ENCODE peak calls at places on chromosomes 7 and 10, in seven cellular contexts. O, X, B, U, E, L and S are unnamed samples. For H3K4me1, the result is how much of the 10 kb centered on the place peaks cover.

GRCh38 chr7:130374507-130374906 is 5.8 kb upstream of the CPA1 start:
- DNase-seq in O (no peak), X (no peak), B (no peak), U (no peak), E (no peak), L (no peak), S (no peak)

GRCh38 chr7:99014113-99014985 is 129.6 kb downstream of the SMURF1 start:
- DNase-seq in O (no peak), X (no peak), B (no peak), U (no peak), E (no peak), L (peak), S (peak)

GRCh38 chr10:88077977-88078376 is 214.6 kb downstream of the PTEN start:
- DNase-seq in O (no peak), X (no peak), B (no peak), U (no peak), E (no peak), L (no peak), S (no peak)

GRCh38 chr7:144907577-144907976 is 71.7 kb upstream of the TPK1 start:
- DNase-seq in O (no peak), X (peak), B (no peak), U (no peak), E (no peak), L (no peak), S (no peak)

GRCh38 chr7:150988230-150989226 is 2.3 kb upstream of the NOS3 start:
- DNase-seq in O (peak), X (no peak), B (no peak), U (peak), E (peak), L (no peak), S (no peak)

GRCh38 chr7:101237206-101238067 is at the start of gene CLDN15:
- DNase-seq in O (peak), X (no peak), B (peak), U (no peak), E (peak), L (peak), S (no peak)

GRCh38 chr10:43940898-43941777 is 292.5 kb upstream of the ZNF32 start:
- DNase-seq in O (no peak), X (no peak), B (peak), U (no peak), E (no peak), L (no peak), S (no peak)

GRCh38 chr7:41921453-41921912 is 218.6 kb upstream of the INHBA start:
- DNase-seq in O (no peak), X (no peak), B (peak), U (no peak), E (no peak), L (peak), S (no peak)

GRCh38 chr10:102782698-102783540 is 39.2 kb downstream of the WBP1L start:
- DNase-seq in O (no peak), X (no peak), B (peak), U (no peak), E (peak), L (peak), S (peak)

GRCh38 chr10:21764790-21765189 is 230.8 kb downstream of the MLLT10 start:
- DNase-seq in O (no peak), X (no peak), B (no peak), U (no peak), E (no peak), L (no peak), S (no peak)

GRCh38 chr10:46091080-46091833 is 45.2 kb upstream of the MSMB start:
- DNase-seq in O (no peak), X (no peak), B (peak), U (no peak), E (no peak), L (peak), S (no peak)

GRCh38 chr10:114874827-114875541 is 53.4 kb downstream of the FHIP2A start:
- DNase-seq in O (peak), X (no peak), B (no peak), U (peak), E (no peak), L (no peak), S (no peak)

GRCh38 chr7:134669845-134670373 is 23.3 kb downstream of the BPGM start:
- DNase-seq in O (peak), X (peak), B (no peak), U (peak), E (peak), L (no peak), S (peak)

GRCh38 chr10:12842310-12842709 is 159.2 kb downstream of the CCDC3 start:
- DNase-seq in O (no peak), X (no peak), B (no peak), U (no peak), E (no peak), L (peak), S (no peak)

GRCh38 chr10:126384269-126384873 is 3.9 kb downstream of the ADAM12 start:
- DNase-seq in O (no peak), X (no peak), B (no peak), U (no peak), E (no peak), L (no peak), S (no peak)

GRCh38 chr7:27434729-27435400 is 192.3 kb downstream of the EVX1 start:
- DNase-seq in O (no peak), X (no peak), B (peak), U (no peak), E (no peak), L (no peak), S (no peak)

GRCh38 chr7:131544449-131545425 is 11.7 kb downstream of the PODXL start:
- DNase-seq in O (peak), X (no peak), B (no peak), U (peak), E (no peak), L (no peak), S (no peak)

GRCh38 chr7:11706666-11707605 is 125.1 kb downstream of the THSD7A start:
- DNase-seq in O (no peak), X (no peak), B (no peak), U (no peak), E (peak), L (no peak), S (peak)

GRCh38 chr7:20514364-20514763 is 101.1 kb upstream of the ABCB5 start:
- DNase-seq in O (peak), X (peak), B (no peak), U (peak), E (no peak), L (no peak), S (peak)

GRCh38 chr10:986137-986825 is 2.0 kb upstream of the GTPBP4 start:
- DNase-seq in O (no peak), X (no peak), B (no peak), U (peak), E (no peak), L (no peak), S (peak)

GRCh38 chr10:97173036-97173435 is 12.7 kb downstream of the SLIT1 start:
- DNase-seq in O (no peak), X (no peak), B (no peak), U (no peak), E (no peak), L (no peak), S (no peak)

GRCh38 chr7:105003875-105004510 is 10.0 kb upstream of the KMT2E start:
- DNase-seq in O (no peak), X (no peak), B (no peak), U (no peak), E (no peak), L (no peak), S (no peak)

GRCh38 chr10:11719496-11719895 is 22.7 kb upstream of the ECHDC3 start:
- DNase-seq in O (no peak), X (no peak), B (no peak), U (no peak), E (no peak), L (no peak), S (no peak)

GRCh38 chr7:88037050-88037449 is 103.0 kb downstream of the ADAM22 start:
- DNase-seq in O (peak), X (no peak), B (no peak), U (no peak), E (no peak), L (no peak), S (no peak)

GRCh38 chr7:70634610-70635068 is 497.3 kb upstream of the GALNT17 start:
- DNase-seq in O (no peak), X (no peak), B (no peak), U (peak), E (no peak), L (no peak), S (no peak)

GRCh38 chr10:129123428-129123827 is 343.6 kb upstream of the MGMT start:
- DNase-seq in O (no peak), X (no peak), B (no peak), U (no peak), E (no peak), L (no peak), S (no peak)

GRCh38 chr10:110361800-110362456 is 57.2 kb upstream of the SMNDC1 start:
- DNase-seq in O (no peak), X (no peak), B (no peak), U (no peak), E (no peak), L (no peak), S (no peak)

GRCh38 chr7:128266891-128267839 is 26.1 kb downstream of the LEP start:
- DNase-seq in O (peak), X (no peak), B (no peak), U (peak), E (peak), L (no peak), S (peak)

GRCh38 chr7:102841290-102841689 is 71.5 kb upstream of the LRRC17 start:
- DNase-seq in O (no peak), X (peak), B (no peak), U (no peak), E (no peak), L (no peak), S (no peak)

GRCh38 chr10:86661161-86662025 is 6.9 kb upstream of the LDB3 start:
- DNase-seq in O (peak), X (no peak), B (no peak), U (no peak), E (no peak), L (no peak), S (peak)

GRCh38 chr10:86663576-86664369 is 4.5 kb upstream of the LDB3 start:
- DNase-seq in O (no peak), X (no peak), B (no peak), U (no peak), E (no peak), L (no peak), S (no peak)

GRCh38 chr10:86663046-86663345 is 5.3 kb upstream of the LDB3 start:
- DNase-seq in O (no peak), X (no peak), B (no peak), U (no peak), E (no peak), L (no peak), S (no peak)

GRCh38 chr10:86664370-86665217 is 3.7 kb upstream of the LDB3 start:
- DNase-seq in O (peak), X (no peak), B (no peak), U (no peak), E (no peak), L (no peak), S (no peak)

DNA sequence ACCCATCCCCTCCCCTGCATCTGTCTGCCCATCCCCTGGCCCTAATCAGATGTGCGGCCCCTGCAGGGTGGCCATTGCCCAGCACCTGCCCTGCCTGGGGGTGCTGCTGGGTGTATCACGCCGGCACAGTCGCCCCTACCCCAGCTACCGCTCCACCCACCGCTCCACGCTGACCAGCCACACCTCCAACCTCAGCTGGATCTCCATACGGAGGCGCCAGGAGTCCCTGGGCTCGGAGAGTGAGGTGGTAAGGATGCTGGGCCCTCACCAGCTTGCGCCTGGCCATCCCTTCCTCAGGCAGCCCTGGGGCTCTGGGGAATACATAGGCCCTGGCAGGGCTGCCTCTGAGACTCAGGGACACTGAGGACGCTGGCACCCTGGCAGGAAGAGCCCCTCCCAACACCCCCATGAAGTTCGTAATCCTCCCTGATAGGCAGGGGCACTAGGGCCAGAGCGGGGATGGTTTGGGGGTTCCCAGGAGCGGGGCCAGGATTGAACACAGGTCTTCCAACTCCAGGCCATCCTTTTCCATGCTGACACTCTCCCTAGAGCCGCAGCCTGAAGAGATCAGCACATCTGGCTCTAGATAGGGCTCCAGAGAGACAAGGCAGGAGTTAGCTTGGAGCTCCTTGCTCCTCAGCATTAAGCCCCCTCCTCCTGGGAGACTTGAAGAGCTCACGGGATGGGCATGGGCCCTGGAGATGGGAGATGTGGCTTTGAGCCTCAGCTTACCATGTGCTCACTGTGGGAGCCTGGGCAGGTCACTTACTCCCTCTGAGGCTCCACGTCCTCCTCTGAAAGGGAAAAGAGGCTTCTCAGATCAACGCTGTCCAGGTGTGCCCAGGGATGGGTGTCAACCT is 5.9 kb upstream of the LDB3 start:
- DNase-seq in O (no peak), X (no peak), B (no peak), U (no peak), E (no peak), L (no peak), S (no peak)
- H3K4me1 ChIP-seq in O (under half), X (under half), B (under half), U (under half), E (under half), L (under half), S (under half)

GRCh38 chr7:157559596-157560257 is 222.9 kb downstream of the DNAJB6 start:
- DNase-seq in O (no peak), X (no peak), B (no peak), U (no peak), E (no peak), L (peak), S (no peak)

GRCh38 chr7:157558061-157558460 is 221.3 kb downstream of the DNAJB6 start:
- DNase-seq in O (no peak), X (no peak), B (no peak), U (no peak), E (no peak), L (peak), S (no peak)

GRCh38 chr7:157560258-157560654 is 223.5 kb downstream of the DNAJB6 start:
- DNase-seq in O (no peak), X (no peak), B (no peak), U (no peak), E (no peak), L (peak), S (no peak)

GRCh38 chr7:157558516-157558874 is 221.7 kb downstream of the DNAJB6 start:
- DNase-seq in O (no peak), X (no peak), B (no peak), U (no peak), E (no peak), L (peak), S (no peak)

DNA sequence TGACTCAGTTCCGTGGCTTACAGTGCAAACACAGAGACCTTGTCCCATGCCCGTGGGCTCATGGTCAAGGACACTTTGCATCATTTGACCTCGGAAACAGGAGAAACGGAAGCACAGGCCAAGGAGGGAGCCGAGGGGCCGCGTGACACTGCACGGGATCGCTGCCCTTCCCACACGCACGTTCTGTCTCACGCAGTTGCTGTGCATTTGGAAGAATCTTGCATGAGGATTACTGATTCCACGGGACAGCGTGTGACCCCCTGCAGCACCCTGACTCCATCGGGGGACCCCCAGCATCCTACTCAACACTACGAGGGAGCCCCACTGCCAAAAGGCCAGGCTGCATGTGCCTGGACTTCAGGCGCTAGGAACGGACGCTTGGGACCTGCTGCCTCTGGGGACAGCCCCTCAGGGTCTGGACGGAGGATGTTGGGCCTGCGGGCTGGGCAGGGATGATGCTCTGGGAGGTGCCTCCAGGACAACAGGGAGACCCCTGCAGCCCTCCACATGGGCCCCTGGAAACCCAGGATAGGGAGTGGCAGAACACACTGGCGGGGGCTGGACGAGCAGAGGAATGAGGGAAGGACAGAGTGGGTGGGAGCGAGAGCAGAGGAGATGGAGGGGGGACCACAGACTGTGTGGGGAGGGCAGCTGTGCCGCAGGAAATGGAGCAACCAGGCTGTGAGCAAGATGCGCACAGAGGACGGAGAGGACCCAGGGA is 222.2 kb downstream of the DNAJB6 start:
- DNase-seq in O (no peak), X (no peak), B (no peak), U (no peak), E (no peak), L (peak), S (no peak)
- TF ChIP-seq EP300 in O (no peak), X (no peak), B (no peak), U (no peak), E (no peak), L (no peak), S (no peak)

GRCh38 chr10:95840121-95840520 is 67.7 kb upstream of the CC2D2B start:
- DNase-seq in O (no peak), X (no peak), B (no peak), U (no peak), E (no peak), L (no peak), S (no peak)

GRCh38 chr10:95837368-95837776 is 70.4 kb upstream of the CC2D2B start:
- DNase-seq in O (no peak), X (no peak), B (no peak), U (no peak), E (no peak), L (no peak), S (no peak)

GRCh38 chr10:95837783-95838182 is 70.0 kb upstream of the CC2D2B start:
- DNase-seq in O (no peak), X (peak), B (no peak), U (no peak), E (no peak), L (no peak), S (no peak)

GRCh38 chr10:95841711-95842498 is 65.9 kb upstream of the CC2D2B start:
- DNase-seq in O (peak), X (no peak), B (no peak), U (peak), E (peak), L (no peak), S (peak)

DNA sequence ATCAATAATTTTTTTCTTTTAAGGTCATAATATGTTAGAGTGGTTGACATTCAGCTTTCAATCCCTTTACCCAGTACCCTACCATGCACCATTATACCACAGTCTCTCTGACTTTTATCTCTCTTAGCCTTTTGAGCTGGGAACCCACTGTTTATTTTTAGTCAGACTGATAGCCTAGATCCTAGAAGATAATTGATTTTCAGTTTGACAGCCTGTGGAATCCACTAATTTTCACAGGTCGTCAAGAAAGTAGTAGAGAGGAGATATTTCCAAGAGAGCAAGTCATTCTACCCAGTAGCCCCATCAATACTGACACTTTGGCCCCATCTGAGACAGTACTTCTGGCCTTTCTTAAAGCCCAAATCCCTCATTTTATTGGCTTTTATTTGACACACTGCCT is 67.1 kb upstream of the CC2D2B start:
- DNase-seq in O (no peak), X (no peak), B (no peak), U (no peak), E (no peak), L (no peak), S (no peak)
- TF ChIP-seq POLR2AphosphoS5 in O (no peak), X (no peak), B (no peak), U (no peak), E (no peak), L (no peak), S (no peak)

GRCh38 chr10:14579405-14579804 is 195.3 kb downstream of the FAM107B start:
- DNase-seq in O (no peak), X (no peak), B (no peak), U (no peak), E (no peak), L (no peak), S (no peak)
- H3K4me1 ChIP-seq in O (under half), X (under half), B (under half), U (under half), E (under half), L (under half), S (half or more)

DNA sequence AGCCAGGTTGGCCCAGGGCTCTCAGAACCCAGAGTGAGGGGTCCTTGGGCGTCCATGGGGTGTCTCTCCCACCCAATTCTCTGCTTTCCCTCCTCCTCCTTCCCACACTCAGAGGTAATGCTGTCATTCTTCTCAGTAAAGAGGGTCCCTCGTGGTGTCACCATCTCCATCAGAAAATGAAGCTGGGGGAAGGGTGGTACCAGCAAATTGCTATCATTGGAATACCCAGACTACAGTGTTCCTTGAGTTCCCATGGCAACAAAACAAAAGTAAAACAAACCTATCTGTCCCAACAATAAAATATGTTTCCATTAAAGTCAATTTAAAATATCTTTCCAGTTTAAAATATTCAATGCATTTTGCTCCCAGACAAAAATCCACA is 181.9 kb downstream of the ARID5B start:
- DNase-seq in O (no peak), X (no peak), B (no peak), U (peak), E (no peak), L (no peak), S (no peak)
- TF ChIP-seq EP300 in O (no peak), X (no peak), B (no peak), U (no peak), E (no peak), L (no peak), S (no peak)

GRCh38 chr7:13508586-13508985 is 480.9 kb downstream of the ETV1 start:
- DNase-seq in O (no peak), X (no peak), B (no peak), U (no peak), E (no peak), L (no peak), S (no peak)
- TF ChIP-seq POLR2AphosphoS5 in O (no peak), X (no peak), B (no peak), U (no peak), E (no peak), L (no peak), S (no peak)

GRCh38 chr10:71232089-71232998 is 20.0 kb downstream of the UNC5B start:
- DNase-seq in O (peak), X (no peak), B (no peak), U (no peak), E (no peak), L (no peak), S (peak)
- H3K4me1 ChIP-seq in O (half or more), X (under half), B (under half), U (under half), E (under half), L (half or more), S (half or more)